ENCODE peak calls at places on chromosomes 2 and 18, in seven cellular contexts. Z, N, B, S, F, I and G are unnamed samples.

GRCh38 chr2:72915907-72916742 is 1.2 kb upstream of the EMX1 start:
- DNase-seq in Z (peak; percentile 16), N (peak; percentile 67), B (no peak), S (no peak), F (no peak), I (no peak), G (peak; percentile 66)

GRCh38 chr18:24402209-24402785 is 4.7 kb upstream of the OSBPL1A start:
- DNase-seq in Z (no peak), N (no peak), B (no peak), S (no peak), F (no peak), I (no peak), G (no peak)

GRCh38 chr2:71454221-71455010 is 1.1 kb downstream of the DYSF start:
- DNase-seq in Z (no peak), N (no peak), B (no peak), S (no peak), F (no peak), I (no peak), G (no peak)

GRCh38 chr2:230410861-230411464 is 5.0 kb upstream of the SP100 start:
- DNase-seq in Z (peak; percentile 21), N (no peak), B (no peak), S (no peak), F (no peak), I (no peak), G (no peak)

GRCh38 chr2:171529914-171530313 is 7.6 kb downstream of the CYBRD1 start:
- DNase-seq in Z (no peak), N (peak; percentile 8), B (no peak), S (no peak), F (no peak), I (no peak), G (no peak)

GRCh38 chr2:45083175-45083574 is 73.9 kb upstream of the SIX2 start:
- DNase-seq in Z (no peak), N (no peak), B (no peak), S (no peak), F (no peak), I (no peak), G (no peak)

GRCh38 chr2:221924551-221924950 is 352.4 kb upstream of the EPHA4 start:
- DNase-seq in Z (no peak), N (no peak), B (no peak), S (no peak), F (no peak), I (no peak), G (no peak)

GRCh38 chr2:218398437-218399390 is 954 bp upstream of the CTDSP1 start:
- DNase-seq in Z (peak; percentile 89), N (peak; percentile 41), B (peak; percentile 37), S (peak; percentile 54), F (peak; percentile 79), I (no peak), G (peak; percentile 70)

GRCh38 chr2:64359892-64360657 is 93.9 kb upstream of the LGALSL start:
- DNase-seq in Z (peak; percentile 84), N (peak; percentile 82), B (peak; percentile 92), S (peak; percentile 80), F (peak; percentile 32), I (no peak), G (peak; percentile 37)

GRCh38 chr2:233075966-233076339 is 15.8 kb downstream of the INPP5D start:
- DNase-seq in Z (no peak), N (no peak), B (no peak), S (peak; percentile 17), F (no peak), I (no peak), G (no peak)

GRCh38 chr2:158293722-158294121 is 162.8 kb downstream of the CCDC148 start:
- DNase-seq in Z (no peak), N (no peak), B (no peak), S (no peak), F (no peak), I (no peak), G (no peak)

GRCh38 chr18:76759056-76759455 is 63.3 kb upstream of the ZNF236 start:
- DNase-seq in Z (no peak), N (no peak), B (no peak), S (no peak), F (no peak), I (no peak), G (no peak)

GRCh38 chr18:28161608-28162599 is 15.0 kb downstream of the CDH2 start:
- DNase-seq in Z (no peak), N (no peak), B (no peak), S (no peak), F (no peak), I (no peak), G (no peak)

GRCh38 chr18:10948421-10948820 is 200.9 kb downstream of the PIEZO2 start:
- DNase-seq in Z (no peak), N (no peak), B (no peak), S (no peak), F (no peak), I (no peak), G (no peak)

GRCh38 chr2:28381225-28382180 is 11.2 kb upstream of the FOSL2 start:
- DNase-seq in Z (no peak), N (no peak), B (no peak), S (no peak), F (no peak), I (no peak), G (no peak)
- TF ChIP-seq POLR2A in Z (no peak), N (no peak), B (no peak), S (no peak), F (no peak), I (no peak), G (no peak)

DNA sequence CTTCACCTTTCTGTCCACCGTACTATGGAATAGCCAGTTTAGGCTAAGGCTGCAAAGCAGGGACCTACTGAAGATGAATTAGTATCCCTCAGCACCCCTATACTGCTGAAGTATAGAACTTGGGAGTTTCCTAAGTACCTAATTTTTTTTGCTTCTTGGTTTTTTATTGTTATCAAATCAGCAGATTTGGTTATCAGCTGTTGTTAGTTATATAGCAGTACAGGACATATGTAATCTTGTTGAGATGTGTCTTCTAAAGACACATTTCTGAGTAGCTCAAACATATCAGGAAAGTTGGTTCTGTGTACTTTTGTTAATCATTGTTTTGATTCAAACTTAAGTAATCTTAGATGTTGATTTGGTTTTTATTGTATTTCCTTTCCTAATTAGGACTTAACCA is 5.2 kb downstream of the MYL12A start:
- DNase-seq in Z (no peak), N (no peak), B (no peak), S (no peak), F (no peak), I (no peak), G (no peak)
- TF ChIP-seq POLR2A in Z (no peak), N (no peak), B (no peak), S (no peak), F (no peak), I (no peak), G (no peak)

GRCh38 chr2:43637030-43637803 is at the start of gene PLEKHH2:
- DNase-seq in Z (peak; percentile 92), N (peak; percentile 94), B (peak; percentile 71), S (peak; percentile 84), F (peak; percentile 83), I (peak; percentile 27), G (peak; percentile 73)
- TF ChIP-seq POLR2A in Z (peak; percentile 67), N (no peak), B (no peak), S (no peak), F (peak; percentile 94), I (no peak), G (no peak)

GRCh38 chr2:240287011-240287410 is 146.6 kb upstream of the OTOS start:
- DNase-seq in Z (no peak), N (no peak), B (no peak), S (no peak), F (no peak), I (no peak), G (no peak)

GRCh38 chr2:240286596-240286995 is 146.1 kb upstream of the OTOS start:
- DNase-seq in Z (no peak), N (no peak), B (no peak), S (no peak), F (no peak), I (no peak), G (no peak)

GRCh38 chr2:240287496-240288086 is 147.1 kb upstream of the OTOS start:
- DNase-seq in Z (no peak), N (no peak), B (no peak), S (no peak), F (no peak), I (no peak), G (no peak)

GRCh38 chr2:240285725-240286124 is 145.3 kb upstream of the OTOS start:
- DNase-seq in Z (no peak), N (no peak), B (no peak), S (no peak), F (no peak), I (no peak), G (no peak)

GRCh38 chr2:240284503-240285259 is 144.2 kb upstream of the OTOS start:
- DNase-seq in Z (no peak), N (no peak), B (no peak), S (no peak), F (no peak), I (no peak), G (no peak)
- TF ChIP-seq POLR2A in Z (no peak), N (no peak), B (no peak), S (no peak), F (no peak), I (no peak), G (no peak)

GRCh38 chr2:23468384-23469141 is 83.6 kb downstream of the KLHL29 start:
- DNase-seq in Z (no peak), N (no peak), B (no peak), S (no peak), F (no peak), I (no peak), G (no peak)
- TF ChIP-seq POLR2A in Z (no peak), N (no peak), B (no peak), S (no peak), F (no peak), I (no peak), G (no peak)